ENCODE peak calls at places on chromosomes 6 and 20, in seven cellular contexts. M, D, J, W, I, H and L are unnamed samples.

GRCh38 chr20:47502801-47503239 is 1.1 kb downstream of the NCOA3 start:
- DNase-seq in M (no peak), D (peak), J (peak), W (peak), I (no peak), H (no peak), L (no peak)

GRCh38 chr6:18148304-18149025 is 6.4 kb downstream of the TPMT start:
- DNase-seq in M (no peak), D (peak), J (no peak), W (peak), I (no peak), H (no peak), L (no peak)

GRCh38 chr6:34103321-34103720 is 42.6 kb downstream of the GRM4 start:
- DNase-seq in M (no peak), D (no peak), J (no peak), W (no peak), I (no peak), H (no peak), L (no peak)

GRCh38 chr20:9068896-9069663 is at the start of gene PLCB4:
- DNase-seq in M (peak), D (peak), J (no peak), W (peak), I (peak), H (peak), L (peak)

GRCh38 chr6:41695825-41696224 is 39.6 kb downstream of the TFEB start:
- DNase-seq in M (no peak), D (no peak), J (no peak), W (no peak), I (no peak), H (no peak), L (no peak)

GRCh38 chr6:116438590-116439448 is 22.4 kb upstream of the CALHM6 start:
- DNase-seq in M (no peak), D (peak), J (no peak), W (no peak), I (no peak), H (no peak), L (no peak)

GRCh38 chr6:148758492-148758891 is 11.7 kb downstream of the UST start:
- DNase-seq in M (peak), D (no peak), J (peak), W (peak), I (no peak), H (no peak), L (no peak)

GRCh38 chr6:44580901-44581300 is 193.4 kb downstream of the CDC5L start:
- DNase-seq in M (no peak), D (peak), J (no peak), W (peak), I (no peak), H (no peak), L (no peak)

GRCh38 chr20:32649697-32650471 is 23.9 kb downstream of the C20orf203 start:
- DNase-seq in M (no peak), D (no peak), J (no peak), W (no peak), I (no peak), H (no peak), L (no peak)

GRCh38 chr6:11273406-11274065 is 41.1 kb upstream of the NEDD9 start:
- DNase-seq in M (no peak), D (peak), J (no peak), W (no peak), I (no peak), H (no peak), L (no peak)

GRCh38 chr6:155066371-155066770 is 71.3 kb downstream of the TIAM2 start:
- DNase-seq in M (no peak), D (no peak), J (no peak), W (peak), I (no peak), H (no peak), L (no peak)

GRCh38 chr6:41247882-41248707 is 19.9 kb downstream of the TREML4 start:
- DNase-seq in M (no peak), D (no peak), J (no peak), W (no peak), I (no peak), H (no peak), L (no peak)

GRCh38 chr6:147132889-147133288 is 71.3 kb upstream of the STXBP5 start:
- DNase-seq in M (no peak), D (peak), J (no peak), W (peak), I (no peak), H (no peak), L (no peak)

GRCh38 chr6:38806833-38807232 is 91.7 kb downstream of the DNAH8 start:
- DNase-seq in M (no peak), D (no peak), J (no peak), W (no peak), I (no peak), H (no peak), L (no peak)

GRCh38 chr6:87879144-87879861 is 168.3 kb upstream of the SPACA1 start:
- DNase-seq in M (no peak), D (no peak), J (no peak), W (peak), I (no peak), H (no peak), L (no peak)

GRCh38 chr6:28443112-28443773 is at the start of gene ZSCAN23:
- DNase-seq in M (peak), D (peak), J (peak), W (peak), I (peak), H (peak), L (no peak)

GRCh38 chr20:44643596-44644383 is 7.7 kb downstream of the ADA start:
- DNase-seq in M (peak), D (peak), J (peak), W (peak), I (peak), H (peak), L (no peak)

GRCh38 chr6:154653385-154653784 is 79.8 kb upstream of the SCAF8 start:
- DNase-seq in M (no peak), D (no peak), J (no peak), W (peak), I (no peak), H (no peak), L (no peak)

GRCh38 chr6:38273325-38273724 is 366.4 kb downstream of the BTBD9 start:
- DNase-seq in M (no peak), D (no peak), J (no peak), W (no peak), I (no peak), H (no peak), L (no peak)

GRCh38 chr6:146041282-146041681 is 12.4 kb downstream of the GRM1 start:
- DNase-seq in M (no peak), D (no peak), J (no peak), W (peak), I (no peak), H (no peak), L (no peak)

GRCh38 chr20:346640-347316 is at the start of gene NRSN2:
- DNase-seq in M (peak), D (peak), J (no peak), W (peak), I (peak), H (peak), L (peak)

GRCh38 chr20:10925767-10926166 is 252.0 kb upstream of the JAG1 start:
- DNase-seq in M (no peak), D (no peak), J (no peak), W (no peak), I (no peak), H (no peak), L (no peak)

GRCh38 chr6:81265106-81265505 is 487.4 kb downstream of the TENT5A start:
- DNase-seq in M (no peak), D (no peak), J (no peak), W (peak), I (no peak), H (peak), L (no peak)

GRCh38 chr6:138815797-138816528 is 20.1 kb downstream of the ECT2L start:
- DNase-seq in M (no peak), D (peak), J (peak), W (peak), I (no peak), H (no peak), L (no peak)

GRCh38 chr6:30912746-30913520 is 1.1 kb upstream of the VARS2 start:
- DNase-seq in M (no peak), D (no peak), J (no peak), W (no peak), I (peak), H (no peak), L (no peak)

GRCh38 chr6:27891300-27891913 is 20.8 kb downstream of the OR2B2 start:
- DNase-seq in M (no peak), D (no peak), J (no peak), W (no peak), I (no peak), H (no peak), L (no peak)

GRCh38 chr6:134911532-134911931 is 38.4 kb downstream of the ALDH8A1 start:
- DNase-seq in M (no peak), D (peak), J (no peak), W (peak), I (no peak), H (no peak), L (no peak)

GRCh38 chr20:49054032-49054643 is 8.0 kb downstream of the CSE1L start:
- DNase-seq in M (no peak), D (no peak), J (no peak), W (no peak), I (no peak), H (no peak), L (no peak)

GRCh38 chr6:38508894-38509293 is 130.8 kb downstream of the BTBD9 start:
- DNase-seq in M (no peak), D (no peak), J (no peak), W (peak), I (no peak), H (no peak), L (no peak)

GRCh38 chr20:62376112-62377063 is 9.3 kb upstream of the LAMA5 start:
- DNase-seq in M (peak), D (peak), J (no peak), W (peak), I (no peak), H (no peak), L (peak)

GRCh38 chr6:108561742-108562502 is 1.2 kb downstream of the FOXO3 start:
- DNase-seq in M (peak), D (no peak), J (peak), W (peak), I (peak), H (peak), L (peak)

GRCh38 chr6:75498862-75499261 is 5.3 kb upstream of the FILIP1 start:
- DNase-seq in M (no peak), D (no peak), J (no peak), W (no peak), I (no peak), H (no peak), L (no peak)

GRCh38 chr6:9439931-9440330 is 974.9 kb downstream of the TFAP2A start:
- DNase-seq in M (no peak), D (no peak), J (no peak), W (no peak), I (no peak), H (no peak), L (no peak)

GRCh38 chr6:40779399-40779798 is 192.2 kb upstream of the LRFN2 start:
- DNase-seq in M (no peak), D (peak), J (no peak), W (peak), I (no peak), H (no peak), L (peak)